ENCODE peak calls at places on chromosomes 12 and 14, in seven cellular contexts. One of them, this sample, is unnamed.

GRCh38 chr12:62542814-62543213 is 76.2 kb downstream of the MON2 start:
- DNase-seq in tibial artery: no peak
- DNase-seq in HEK293T: no peak
- DNase-seq in amniotic stem cell: no peak
- DNase-seq in HFFc6: no peak
- DNase-seq in stimulated activated CD8-positive, alpha-beta memory T cell treated with anti-CD3 and anti-CD28 coated beads, Interleukin-4, amount 100 ng/mL, for 4 hours: no peak
- DNase-seq in NCI-H146: no peak
- DNase-seq in this sample: no peak

GRCh38 chr12:87813476-87814234 is 215.5 kb downstream of the C12orf50 start:
- DNase-seq in tibial artery: no peak
- DNase-seq in HEK293T: no peak
- DNase-seq in amniotic stem cell: no peak
- DNase-seq in HFFc6: no peak
- DNase-seq in stimulated activated CD8-positive, alpha-beta memory T cell treated with anti-CD3 and anti-CD28 coated beads, Interleukin-4, amount 100 ng/mL, for 4 hours: no peak
- DNase-seq in NCI-H146: no peak
- DNase-seq in this sample: no peak

GRCh38 chr12:6975297-6976032 is 4.8 kb downstream of the EMG1 start:
- DNase-seq in tibial artery: no peak
- DNase-seq in HEK293T: no peak
- DNase-seq in amniotic stem cell: no peak
- DNase-seq in HFFc6: no peak
- DNase-seq in stimulated activated CD8-positive, alpha-beta memory T cell treated with anti-CD3 and anti-CD28 coated beads, Interleukin-4, amount 100 ng/mL, for 4 hours: no peak
- DNase-seq in NCI-H146: no peak
- DNase-seq in this sample: no peak

GRCh38 chr14:36294543-36294942 is 25.9 kb downstream of the MBIP start:
- DNase-seq in tibial artery: no peak
- DNase-seq in HEK293T: no peak
- DNase-seq in amniotic stem cell: no peak
- DNase-seq in HFFc6: no peak
- DNase-seq in stimulated activated CD8-positive, alpha-beta memory T cell treated with anti-CD3 and anti-CD28 coated beads, Interleukin-4, amount 100 ng/mL, for 4 hours: no peak
- DNase-seq in NCI-H146: no peak
- DNase-seq in this sample: no peak

GRCh38 chr12:52506858-52507715 is 13.1 kb downstream of the KRT5 start:
- DNase-seq in tibial artery: no peak
- DNase-seq in HEK293T: peak
- DNase-seq in amniotic stem cell: no peak
- DNase-seq in HFFc6: peak
- DNase-seq in stimulated activated CD8-positive, alpha-beta memory T cell treated with anti-CD3 and anti-CD28 coated beads, Interleukin-4, amount 100 ng/mL, for 4 hours: no peak
- DNase-seq in NCI-H146: peak
- DNase-seq in this sample: peak

GRCh38 chr14:39109893-39110715 is 4.0 kb upstream of the GEMIN2 start:
- DNase-seq in tibial artery: no peak
- DNase-seq in HEK293T: no peak
- DNase-seq in amniotic stem cell: no peak
- DNase-seq in HFFc6: no peak
- DNase-seq in stimulated activated CD8-positive, alpha-beta memory T cell treated with anti-CD3 and anti-CD28 coated beads, Interleukin-4, amount 100 ng/mL, for 4 hours: no peak
- DNase-seq in NCI-H146: peak
- DNase-seq in this sample: no peak

GRCh38 chr14:39488600-39488999 is 56.4 kb upstream of the FBXO33 start:
- DNase-seq in tibial artery: no peak
- DNase-seq in HEK293T: no peak
- DNase-seq in amniotic stem cell: no peak
- DNase-seq in HFFc6: peak
- DNase-seq in stimulated activated CD8-positive, alpha-beta memory T cell treated with anti-CD3 and anti-CD28 coated beads, Interleukin-4, amount 100 ng/mL, for 4 hours: no peak
- DNase-seq in NCI-H146: peak
- DNase-seq in this sample: no peak

GRCh38 chr12:58668831-58669230 is 251.5 kb downstream of the LRIG3 start:
- DNase-seq in tibial artery: no peak
- DNase-seq in HEK293T: no peak
- DNase-seq in amniotic stem cell: peak
- DNase-seq in HFFc6: peak
- DNase-seq in stimulated activated CD8-positive, alpha-beta memory T cell treated with anti-CD3 and anti-CD28 coated beads, Interleukin-4, amount 100 ng/mL, for 4 hours: no peak
- DNase-seq in NCI-H146: no peak
- DNase-seq in this sample: no peak

GRCh38 chr12:121857322-121858246 is 1.1 kb downstream of the HPD start:
- DNase-seq in tibial artery: no peak
- DNase-seq in HEK293T: no peak
- DNase-seq in amniotic stem cell: no peak
- DNase-seq in HFFc6: no peak
- DNase-seq in stimulated activated CD8-positive, alpha-beta memory T cell treated with anti-CD3 and anti-CD28 coated beads, Interleukin-4, amount 100 ng/mL, for 4 hours: no peak
- DNase-seq in NCI-H146: no peak
- DNase-seq in this sample: no peak

GRCh38 chr14:50417853-50418252 is 21.2 kb upstream of the CDKL1 start:
- DNase-seq in tibial artery: no peak
- DNase-seq in HEK293T: no peak
- DNase-seq in amniotic stem cell: no peak
- DNase-seq in HFFc6: no peak
- DNase-seq in stimulated activated CD8-positive, alpha-beta memory T cell treated with anti-CD3 and anti-CD28 coated beads, Interleukin-4, amount 100 ng/mL, for 4 hours: no peak
- DNase-seq in NCI-H146: no peak
- DNase-seq in this sample: no peak

GRCh38 chr14:63956326-63956725 is 103.5 kb downstream of the SYNE2 start:
- DNase-seq in tibial artery: no peak
- DNase-seq in HEK293T: no peak
- DNase-seq in amniotic stem cell: peak
- DNase-seq in HFFc6: peak
- DNase-seq in stimulated activated CD8-positive, alpha-beta memory T cell treated with anti-CD3 and anti-CD28 coated beads, Interleukin-4, amount 100 ng/mL, for 4 hours: no peak
- DNase-seq in NCI-H146: no peak
- DNase-seq in this sample: no peak

GRCh38 chr14:67240168-67240932 is 885 bp upstream of the PALS1 start:
- DNase-seq in tibial artery: peak
- DNase-seq in HEK293T: peak
- DNase-seq in amniotic stem cell: no peak
- DNase-seq in HFFc6: peak
- DNase-seq in stimulated activated CD8-positive, alpha-beta memory T cell treated with anti-CD3 and anti-CD28 coated beads, Interleukin-4, amount 100 ng/mL, for 4 hours: no peak
- DNase-seq in NCI-H146: no peak
- DNase-seq in this sample: peak

GRCh38 chr14:72745546-72745945 is 148.4 kb downstream of the DPF3 start:
- DNase-seq in tibial artery: no peak
- DNase-seq in HEK293T: no peak
- DNase-seq in amniotic stem cell: peak
- DNase-seq in HFFc6: peak
- DNase-seq in stimulated activated CD8-positive, alpha-beta memory T cell treated with anti-CD3 and anti-CD28 coated beads, Interleukin-4, amount 100 ng/mL, for 4 hours: no peak
- DNase-seq in NCI-H146: no peak
- DNase-seq in this sample: no peak

GRCh38 chr12:11568762-11569478 is 80.6 kb upstream of the ETV6 start:
- DNase-seq in tibial artery: no peak
- DNase-seq in HEK293T: no peak
- DNase-seq in amniotic stem cell: no peak
- DNase-seq in HFFc6: no peak
- DNase-seq in stimulated activated CD8-positive, alpha-beta memory T cell treated with anti-CD3 and anti-CD28 coated beads, Interleukin-4, amount 100 ng/mL, for 4 hours: no peak
- DNase-seq in NCI-H146: peak
- DNase-seq in this sample: no peak

GRCh38 chr12:102862486-102862885 is 54.6 kb downstream of the PAH start:
- DNase-seq in tibial artery: no peak
- DNase-seq in HEK293T: no peak
- DNase-seq in amniotic stem cell: no peak
- DNase-seq in HFFc6: no peak
- DNase-seq in stimulated activated CD8-positive, alpha-beta memory T cell treated with anti-CD3 and anti-CD28 coated beads, Interleukin-4, amount 100 ng/mL, for 4 hours: no peak
- DNase-seq in NCI-H146: no peak
- DNase-seq in this sample: no peak

GRCh38 chr12:58925111-58925732 is 4.9 kb upstream of the LRIG3 start:
- DNase-seq in tibial artery: no peak
- DNase-seq in HEK293T: no peak
- DNase-seq in amniotic stem cell: no peak
- DNase-seq in HFFc6: no peak
- DNase-seq in stimulated activated CD8-positive, alpha-beta memory T cell treated with anti-CD3 and anti-CD28 coated beads, Interleukin-4, amount 100 ng/mL, for 4 hours: no peak
- DNase-seq in NCI-H146: no peak
- DNase-seq in this sample: no peak

GRCh38 chr14:87966816-87967215 is 26.2 kb downstream of the GALC start:
- DNase-seq in tibial artery: no peak
- DNase-seq in HEK293T: no peak
- DNase-seq in amniotic stem cell: no peak
- DNase-seq in HFFc6: no peak
- DNase-seq in stimulated activated CD8-positive, alpha-beta memory T cell treated with anti-CD3 and anti-CD28 coated beads, Interleukin-4, amount 100 ng/mL, for 4 hours: no peak
- DNase-seq in NCI-H146: no peak
- DNase-seq in this sample: no peak

GRCh38 chr14:21356511-21356910 is 27.3 kb downstream of the SUPT16H start:
- DNase-seq in tibial artery: no peak
- DNase-seq in HEK293T: no peak
- DNase-seq in amniotic stem cell: no peak
- DNase-seq in HFFc6: no peak
- DNase-seq in stimulated activated CD8-positive, alpha-beta memory T cell treated with anti-CD3 and anti-CD28 coated beads, Interleukin-4, amount 100 ng/mL, for 4 hours: no peak
- DNase-seq in NCI-H146: no peak
- DNase-seq in this sample: no peak

GRCh38 chr14:29810657-29811056 is 117.0 kb downstream of the PRKD1 start:
- DNase-seq in tibial artery: no peak
- DNase-seq in HEK293T: no peak
- DNase-seq in amniotic stem cell: no peak
- DNase-seq in HFFc6: peak
- DNase-seq in stimulated activated CD8-positive, alpha-beta memory T cell treated with anti-CD3 and anti-CD28 coated beads, Interleukin-4, amount 100 ng/mL, for 4 hours: no peak
- DNase-seq in NCI-H146: no peak
- DNase-seq in this sample: peak

GRCh38 chr12:131683266-131684014 is 27.4 kb upstream of the SFSWAP start:
- DNase-seq in tibial artery: no peak
- DNase-seq in HEK293T: no peak
- DNase-seq in amniotic stem cell: no peak
- DNase-seq in HFFc6: no peak
- DNase-seq in stimulated activated CD8-positive, alpha-beta memory T cell treated with anti-CD3 and anti-CD28 coated beads, Interleukin-4, amount 100 ng/mL, for 4 hours: no peak
- DNase-seq in NCI-H146: no peak
- DNase-seq in this sample: no peak

GRCh38 chr14:31326111-31326510 is 94.2 kb downstream of the HEATR5A start:
- DNase-seq in tibial artery: no peak
- DNase-seq in HEK293T: no peak
- DNase-seq in amniotic stem cell: no peak
- DNase-seq in HFFc6: no peak
- DNase-seq in stimulated activated CD8-positive, alpha-beta memory T cell treated with anti-CD3 and anti-CD28 coated beads, Interleukin-4, amount 100 ng/mL, for 4 hours: no peak
- DNase-seq in NCI-H146: no peak
- DNase-seq in this sample: no peak

GRCh38 chr12:79162948-79163347 is 298.4 kb downstream of the SYT1 start:
- DNase-seq in tibial artery: no peak
- DNase-seq in HEK293T: no peak
- DNase-seq in amniotic stem cell: no peak
- DNase-seq in HFFc6: no peak
- DNase-seq in stimulated activated CD8-positive, alpha-beta memory T cell treated with anti-CD3 and anti-CD28 coated beads, Interleukin-4, amount 100 ng/mL, for 4 hours: no peak
- DNase-seq in NCI-H146: no peak
- DNase-seq in this sample: no peak

GRCh38 chr12:112796067-112796466 is 4.5 kb downstream of the RPH3A start:
- DNase-seq in tibial artery: no peak
- DNase-seq in HEK293T: no peak
- DNase-seq in amniotic stem cell: no peak
- DNase-seq in HFFc6: no peak
- DNase-seq in stimulated activated CD8-positive, alpha-beta memory T cell treated with anti-CD3 and anti-CD28 coated beads, Interleukin-4, amount 100 ng/mL, for 4 hours: no peak
- DNase-seq in NCI-H146: no peak
- DNase-seq in this sample: no peak

GRCh38 chr14:106286697-106287290 is 760.4 kb downstream of the TMEM121 start:
- DNase-seq in tibial artery: no peak
- DNase-seq in HEK293T: peak
- DNase-seq in amniotic stem cell: no peak
- DNase-seq in HFFc6: no peak
- DNase-seq in stimulated activated CD8-positive, alpha-beta memory T cell treated with anti-CD3 and anti-CD28 coated beads, Interleukin-4, amount 100 ng/mL, for 4 hours: no peak
- DNase-seq in NCI-H146: peak
- DNase-seq in this sample: no peak

GRCh38 chr12:53214687-53215455 is 7.8 kb upstream of the ITGB7 start:
- DNase-seq in tibial artery: no peak
- DNase-seq in HEK293T: no peak
- DNase-seq in amniotic stem cell: no peak
- DNase-seq in HFFc6: no peak
- DNase-seq in stimulated activated CD8-positive, alpha-beta memory T cell treated with anti-CD3 and anti-CD28 coated beads, Interleukin-4, amount 100 ng/mL, for 4 hours: no peak
- DNase-seq in NCI-H146: no peak
- DNase-seq in this sample: no peak

GRCh38 chr12:124548854-124549378 is 18.5 kb downstream of the NCOR2 start:
- DNase-seq in tibial artery: peak
- DNase-seq in HEK293T: no peak
- DNase-seq in amniotic stem cell: no peak
- DNase-seq in HFFc6: peak
- DNase-seq in stimulated activated CD8-positive, alpha-beta memory T cell treated with anti-CD3 and anti-CD28 coated beads, Interleukin-4, amount 100 ng/mL, for 4 hours: no peak
- DNase-seq in NCI-H146: no peak
- DNase-seq in this sample: no peak

GRCh38 chr12:98373019-98373554 is 142.3 kb upstream of the TMPO start:
- DNase-seq in tibial artery: no peak
- DNase-seq in HEK293T: peak
- DNase-seq in amniotic stem cell: no peak
- DNase-seq in HFFc6: peak
- DNase-seq in stimulated activated CD8-positive, alpha-beta memory T cell treated with anti-CD3 and anti-CD28 coated beads, Interleukin-4, amount 100 ng/mL, for 4 hours: no peak
- DNase-seq in NCI-H146: peak
- DNase-seq in this sample: peak

GRCh38 chr12:56220611-56221232 is 1.0 kb downstream of the RNF41 start:
- DNase-seq in tibial artery: no peak
- DNase-seq in HEK293T: no peak
- DNase-seq in amniotic stem cell: no peak
- DNase-seq in HFFc6: peak
- DNase-seq in stimulated activated CD8-positive, alpha-beta memory T cell treated with anti-CD3 and anti-CD28 coated beads, Interleukin-4, amount 100 ng/mL, for 4 hours: no peak
- DNase-seq in NCI-H146: no peak
- DNase-seq in this sample: no peak

GRCh38 chr12:41452838-41453237 is 264.7 kb downstream of the PDZRN4 start:
- DNase-seq in tibial artery: no peak
- DNase-seq in HEK293T: no peak
- DNase-seq in amniotic stem cell: no peak
- DNase-seq in HFFc6: no peak
- DNase-seq in stimulated activated CD8-positive, alpha-beta memory T cell treated with anti-CD3 and anti-CD28 coated beads, Interleukin-4, amount 100 ng/mL, for 4 hours: no peak
- DNase-seq in NCI-H146: no peak
- DNase-seq in this sample: no peak

GRCh38 chr12:120263725-120264040 is 1.8 kb downstream of the PXN start:
- DNase-seq in tibial artery: no peak
- DNase-seq in HEK293T: no peak
- DNase-seq in amniotic stem cell: no peak
- DNase-seq in HFFc6: no peak
- DNase-seq in stimulated activated CD8-positive, alpha-beta memory T cell treated with anti-CD3 and anti-CD28 coated beads, Interleukin-4, amount 100 ng/mL, for 4 hours: no peak
- DNase-seq in NCI-H146: no peak
- DNase-seq in this sample: no peak

GRCh38 chr12:2624543-2625266 is 170.1 kb upstream of the FKBP4 start:
- DNase-seq in tibial artery: no peak
- DNase-seq in HEK293T: peak
- DNase-seq in amniotic stem cell: peak
- DNase-seq in HFFc6: peak
- DNase-seq in stimulated activated CD8-positive, alpha-beta memory T cell treated with anti-CD3 and anti-CD28 coated beads, Interleukin-4, amount 100 ng/mL, for 4 hours: no peak
- DNase-seq in NCI-H146: no peak
- DNase-seq in this sample: peak

GRCh38 chr12:52203126-52203921 is 11.5 kb upstream of the KRT80 start:
- DNase-seq in tibial artery: peak
- DNase-seq in HEK293T: no peak
- DNase-seq in amniotic stem cell: no peak
- DNase-seq in HFFc6: peak
- DNase-seq in stimulated activated CD8-positive, alpha-beta memory T cell treated with anti-CD3 and anti-CD28 coated beads, Interleukin-4, amount 100 ng/mL, for 4 hours: no peak
- DNase-seq in NCI-H146: peak
- DNase-seq in this sample: no peak

GRCh38 chr12:106118-106561 is 39.6 kb downstream of the IQSEC3 start:
- DNase-seq in tibial artery: no peak
- DNase-seq in HEK293T: peak
- DNase-seq in amniotic stem cell: no peak
- DNase-seq in HFFc6: no peak
- DNase-seq in stimulated activated CD8-positive, alpha-beta memory T cell treated with anti-CD3 and anti-CD28 coated beads, Interleukin-4, amount 100 ng/mL, for 4 hours: no peak
- DNase-seq in NCI-H146: peak
- DNase-seq in this sample: no peak

GRCh38 chr14:94613720-94614644 is 1.8 kb downstream of the SERPINA3 start:
- DNase-seq in tibial artery: peak
- DNase-seq in HEK293T: no peak
- DNase-seq in amniotic stem cell: no peak
- DNase-seq in HFFc6: no peak
- DNase-seq in stimulated activated CD8-positive, alpha-beta memory T cell treated with anti-CD3 and anti-CD28 coated beads, Interleukin-4, amount 100 ng/mL, for 4 hours: no peak
- DNase-seq in NCI-H146: no peak
- DNase-seq in this sample: no peak

GRCh38 chr12:32566663-32567634 is 112.2 kb upstream of the DNM1L start:
- DNase-seq in tibial artery: no peak
- DNase-seq in HEK293T: no peak
- DNase-seq in amniotic stem cell: no peak
- DNase-seq in HFFc6: no peak
- DNase-seq in stimulated activated CD8-positive, alpha-beta memory T cell treated with anti-CD3 and anti-CD28 coated beads, Interleukin-4, amount 100 ng/mL, for 4 hours: no peak
- DNase-seq in NCI-H146: peak
- DNase-seq in this sample: no peak

GRCh38 chr12:80187660-80188090 is 88.3 kb downstream of the OTOGL start:
- DNase-seq in tibial artery: no peak
- DNase-seq in HEK293T: peak
- DNase-seq in amniotic stem cell: no peak
- DNase-seq in HFFc6: peak
- DNase-seq in stimulated activated CD8-positive, alpha-beta memory T cell treated with anti-CD3 and anti-CD28 coated beads, Interleukin-4, amount 100 ng/mL, for 4 hours: no peak
- DNase-seq in NCI-H146: peak
- DNase-seq in this sample: peak

GRCh38 chr12:108043750-108044149 is 85.3 kb upstream of the WSCD2 start:
- DNase-seq in tibial artery: no peak
- DNase-seq in HEK293T: no peak
- DNase-seq in amniotic stem cell: no peak
- DNase-seq in HFFc6: no peak
- DNase-seq in stimulated activated CD8-positive, alpha-beta memory T cell treated with anti-CD3 and anti-CD28 coated beads, Interleukin-4, amount 100 ng/mL, for 4 hours: no peak
- DNase-seq in NCI-H146: no peak
- DNase-seq in this sample: no peak

GRCh38 chr12:131552167-131552863 is 158.6 kb upstream of the SFSWAP start:
- DNase-seq in tibial artery: no peak
- DNase-seq in HEK293T: no peak
- DNase-seq in amniotic stem cell: no peak
- DNase-seq in HFFc6: no peak
- DNase-seq in stimulated activated CD8-positive, alpha-beta memory T cell treated with anti-CD3 and anti-CD28 coated beads, Interleukin-4, amount 100 ng/mL, for 4 hours: no peak
- DNase-seq in NCI-H146: no peak
- DNase-seq in this sample: no peak

This sample was measured in NCI-H446.